ENCODE peak calls at places on chromosomes 3 and 15, in five cellular contexts. M, Y, A, L and G are unnamed samples.

GRCh38 chr3:53222183-53222901 is 33.5 kb downstream of the TKT start:
- DNase-seq in L (no peak), M (no peak), A (peak; percentile 33), Y (no peak), G (no peak)

GRCh38 chr15:23877502-23878412 is 190.7 kb upstream of the NDN start:
- DNase-seq in L (no peak), Y (no peak), A (peak; percentile 76), M (no peak), G (no peak)

GRCh38 chr15:28942521-28943035 is 56.8 kb downstream of the APBA2 start:
- DNase-seq in L (no peak), A (peak; percentile 40), Y (no peak), M (no peak), G (no peak)

GRCh38 chr3:42847731-42848130 is 27.9 kb downstream of the CYP8B1 start:
- DNase-seq in M (no peak), L (no peak), A (no peak), Y (no peak), G (no peak)

GRCh38 chr15:78241017-78241416 is 6.7 kb upstream of the ACSBG1 start:
- DNase-seq in A (peak; percentile 92), L (peak; percentile 59), Y (peak; percentile 85), M (peak; percentile 29), G (peak; percentile 85)

GRCh38 chr3:124995460-124995994 is 60.3 kb downstream of the HEG1 start:
- DNase-seq in A (no peak), Y (peak; percentile 48), M (no peak), L (peak; percentile 48), G (peak; percentile 65)

GRCh38 chr3:83248454-83248853 is 1487.0 kb upstream of the GBE1 start:
- DNase-seq in Y (no peak), M (no peak), A (no peak), L (no peak), G (no peak)

GRCh38 chr15:32842081-32842480 is 124.3 kb downstream of the GREM1 start:
- DNase-seq in Y (no peak), L (no peak), A (no peak), M (no peak), G (no peak)

GRCh38 chr3:35562141-35562540 is 77.2 kb upstream of the ARPP21 start:
- DNase-seq in A (no peak), M (no peak), Y (no peak), L (no peak), G (no peak)

GRCh38 chr3:120894285-120894684 is 13.7 kb upstream of the STXBP5L start:
- DNase-seq in L (no peak), M (no peak), A (no peak), Y (no peak), G (no peak)

GRCh38 chr3:152574461-152575079 is 260.4 kb upstream of the P2RY1 start:
- DNase-seq in Y (peak; percentile 51), L (peak; percentile 51), A (no peak), M (peak; percentile 31), G (peak; percentile 88)

GRCh38 chr15:45307230-45307924 is 55.3 kb downstream of the SLC28A2 start:
- DNase-seq in A (no peak), M (peak; percentile 11), L (peak; percentile 59), Y (no peak), G (peak; percentile 59)

GRCh38 chr3:27078246-27078913 is 290.8 kb downstream of the NEK10 start:
- DNase-seq in M (no peak), Y (no peak), L (no peak), A (no peak), G (no peak)

GRCh38 chr15:37246065-37246464 is 145.7 kb upstream of the MEIS2 start:
- DNase-seq in Y (no peak), L (no peak), A (no peak), M (no peak), G (no peak)

GRCh38 chr3:136353461-136353860 is 103.3 kb downstream of the PCCB start:
- DNase-seq in L (no peak), A (no peak), M (no peak), Y (no peak), G (no peak)

GRCh38 chr3:129308636-129309035 is 30.0 kb downstream of the HMCES start:
- DNase-seq in M (no peak), A (no peak), Y (no peak), L (no peak), G (no peak)

GRCh38 chr3:161914703-161915102 is 418.1 kb downstream of the OTOL1 start:
- DNase-seq in Y (peak; percentile 22), A (no peak), L (peak; percentile 59), M (peak; percentile 42), G (peak; percentile 89)

GRCh38 chr3:115062009-115062408 is 85.1 kb downstream of the ZBTB20 start:
- DNase-seq in L (no peak), M (no peak), Y (no peak), A (no peak), G (no peak)

GRCh38 chr3:169998668-169999131 is 32.1 kb downstream of the SEC62 start:
- DNase-seq in A (no peak), Y (no peak), L (peak; percentile 99), M (no peak), G (peak; percentile 90)

GRCh38 chr15:91929509-91929908 is 76.0 kb downstream of the SLCO3A1 start:
- DNase-seq in M (no peak), Y (no peak), A (no peak), L (no peak), G (no peak)

DNA sequence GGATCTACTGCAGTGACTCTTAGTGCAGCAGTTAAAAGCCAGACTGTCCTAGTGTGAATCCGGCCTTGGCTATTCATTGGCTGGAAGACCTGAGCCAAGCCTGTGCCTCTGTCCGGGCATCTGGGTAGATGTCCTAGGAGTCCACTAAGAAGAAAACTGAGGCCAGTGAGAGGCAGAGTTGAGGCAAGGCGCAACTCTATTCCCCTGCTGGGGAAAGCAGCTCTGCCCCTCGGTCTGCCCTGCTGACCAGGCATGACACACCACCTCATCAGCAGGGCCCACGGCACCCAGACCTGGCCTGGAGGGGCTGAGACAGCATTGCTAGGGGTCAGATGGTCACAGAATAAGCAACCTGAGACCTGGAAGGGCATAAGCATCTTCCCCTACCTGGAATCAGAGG is 46.7 kb upstream of the ABHD2 start:
- DNase-seq in M (no peak), Y (no peak), L (no peak), A (peak; percentile 21), G (no peak)
- H3K4me3 ChIP-seq in M (no peak overlapping the region), Y (no peak overlapping the region), L (no peak overlapping the region), A (no peak overlapping the region), G (no peak overlapping the region)

GRCh38 chr3:28224430-28224829 is 17.0 kb upstream of the CMC1 start:
- DNase-seq in M (no peak), L (no peak), Y (no peak), A (no peak), G (no peak)

GRCh38 chr3:28228623-28229022 is 12.8 kb upstream of the CMC1 start:
- DNase-seq in Y (no peak), M (no peak), L (no peak), A (no peak), G (no peak)

GRCh38 chr3:28226020-28226419 is 15.4 kb upstream of the CMC1 start:
- DNase-seq in Y (no peak), A (no peak), M (no peak), L (no peak), G (no peak)
- H3K4me3 ChIP-seq in Y (no peak overlapping the region), A (no peak overlapping the region), M (no peak overlapping the region), L (no peak overlapping the region), G (no peak overlapping the region)

GRCh38 chr3:122074621-122075265 is 19.6 kb downstream of the CD86 start:
- DNase-seq in M (no peak), Y (peak; percentile 60), A (peak; percentile 71), L (no peak), G (no peak)
- H3K4me3 ChIP-seq in M (no peak overlapping the region), Y (no peak overlapping the region), A (no peak overlapping the region), L (no peak overlapping the region), G (no peak overlapping the region)

DNA sequence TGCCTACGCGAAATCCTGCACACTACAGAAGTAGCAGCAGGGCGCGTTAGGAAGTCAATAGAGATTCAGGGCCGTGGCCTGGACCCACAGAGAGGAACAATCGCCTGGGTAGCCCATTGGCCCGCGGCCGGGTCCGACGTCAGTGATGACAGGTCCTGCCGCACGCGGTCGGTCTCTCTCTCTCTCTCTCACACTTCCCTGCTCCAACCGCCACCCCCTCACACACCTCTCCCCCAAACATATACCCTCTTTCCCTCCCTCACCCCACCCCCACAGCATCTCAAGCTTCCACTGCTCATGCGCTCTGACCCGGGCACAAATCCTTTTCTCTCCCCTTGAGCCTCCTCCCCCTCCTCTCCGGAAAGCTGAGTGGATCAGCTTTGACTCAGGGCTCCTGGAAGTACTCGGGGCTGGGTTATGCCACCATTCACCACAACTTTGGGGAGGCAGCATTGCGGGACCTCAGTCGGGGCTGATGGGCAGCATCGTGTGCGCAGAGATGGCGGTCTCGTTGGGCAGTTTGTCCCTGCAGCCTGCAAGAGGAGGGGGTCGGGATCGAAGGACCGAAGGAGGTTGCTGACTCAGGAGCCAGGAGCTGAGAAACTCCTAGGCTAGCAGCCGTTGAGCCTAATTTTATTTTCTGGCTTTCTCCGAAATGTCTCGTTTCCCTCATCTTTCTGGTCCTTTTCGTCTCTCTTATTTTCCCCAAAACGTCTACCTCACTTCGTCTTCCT is 9.0 kb downstream of the ZIC4 start:
- DNase-seq in M (no peak), Y (no peak), L (no peak), A (no peak), G (peak; percentile 99)
- H3K4me3 ChIP-seq in M (no peak overlapping the region), Y (no peak overlapping the region), L (no peak overlapping the region), A (no peak overlapping the region), G (peak overlapping the region; percentile 83)

GRCh38 chr3:16885948-16886683 is 1.4 kb downstream of the PLCL2 start:
- DNase-seq in Y (no peak), A (no peak), L (no peak), M (no peak), G (peak; percentile 40)
- H3K4me3 ChIP-seq in Y (peak overlapping the region; percentile 88), A (peak overlapping the region; percentile 87), L (no peak overlapping the region), M (peak overlapping the region; percentile 88), G (peak overlapping the region; percentile 70)

DNA sequence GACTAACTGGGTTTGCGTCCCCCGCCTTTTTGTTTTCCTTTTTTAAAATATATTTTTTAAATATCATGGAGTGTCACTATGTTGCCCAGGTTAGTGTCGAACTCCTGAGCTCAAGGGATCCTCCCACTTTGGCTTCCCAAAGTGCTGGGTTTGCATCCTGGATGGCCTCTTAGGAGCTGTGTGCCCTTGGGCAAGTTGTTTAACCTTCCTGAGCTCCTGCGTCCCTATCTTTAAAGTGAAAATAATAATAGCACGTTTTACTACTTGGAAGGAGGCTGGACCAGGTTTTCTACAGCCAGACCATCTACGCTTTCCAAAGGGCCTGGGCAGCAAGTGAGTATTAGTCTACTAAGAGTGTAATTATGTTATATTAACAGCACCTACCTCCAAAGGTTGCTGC is 44.2 kb upstream of the RNU6-1 start:
- DNase-seq in M (no peak), A (no peak), Y (no peak), L (no peak), G (no peak)
- H3K4me3 ChIP-seq in M (peak overlapping the region; percentile 37), A (peak overlapping the region; percentile 53), Y (no peak overlapping the region), L (no peak overlapping the region), G (no peak overlapping the region)